ENCODE peak calls at places on chromosome 2, in nine cellular contexts. One of them, this sample, is unnamed.
A peak's percentile ranks its signal among the peaks of the same experiment; 100 is the strongest.

GRCh38 chr2:28377984-28378678 is 14.5 kb upstream of the FOSL2 start:
- DNase-seq in stimulated activated CD8-positive, alpha-beta memory T cell treated with anti-CD3 and anti-CD28 coated beads, Interleukin-12 subunit alpha, Interleukin-12 subunit beta, amount 100 ng/mL, for 1 hour: no peak
- DNase-seq in AG08395: no peak
- DNase-seq in nucleus accumbens: no peak
- DNase-seq in transverse colon: peak; percentile 88
- DNase-seq in stromal cell of bone marrow: no peak
- DNase-seq in neural crest cell: no peak
- DNase-seq in omental fat pad: no peak
- DNase-seq in NCI-H748 treated with DMSO at 0.1 percent for 48 hours: no peak
- DNase-seq in this sample: no peak

GRCh38 chr2:35548171-35548570 is 807.4 kb upstream of the CRIM1 start:
- DNase-seq in AG08395: no peak
- DNase-seq in nucleus accumbens: no peak
- DNase-seq in NCI-H748 treated with DMSO at 0.1 percent for 48 hours: no peak
- DNase-seq in neural crest cell: no peak
- DNase-seq in omental fat pad: no peak
- DNase-seq in stimulated activated CD8-positive, alpha-beta memory T cell treated with anti-CD3 and anti-CD28 coated beads, Interleukin-12 subunit alpha, Interleukin-12 subunit beta, amount 100 ng/mL, for 1 hour: no peak
- DNase-seq in stromal cell of bone marrow: peak; percentile 6
- DNase-seq in transverse colon: no peak
- DNase-seq in this sample: no peak

GRCh38 chr2:36376319-36376765 is 20.8 kb downstream of the CRIM1 start:
- DNase-seq in transverse colon: peak; percentile 86
- DNase-seq in stromal cell of bone marrow: no peak
- DNase-seq in AG08395: no peak
- DNase-seq in stimulated activated CD8-positive, alpha-beta memory T cell treated with anti-CD3 and anti-CD28 coated beads, Interleukin-12 subunit alpha, Interleukin-12 subunit beta, amount 100 ng/mL, for 1 hour: no peak
- DNase-seq in neural crest cell: no peak
- DNase-seq in omental fat pad: peak; percentile 74
- DNase-seq in NCI-H748 treated with DMSO at 0.1 percent for 48 hours: no peak
- DNase-seq in nucleus accumbens: peak; percentile 36
- DNase-seq in this sample: no peak

GRCh38 chr2:42138163-42139016 is 30.8 kb upstream of the EML4 start:
- DNase-seq in transverse colon: no peak
- DNase-seq in AG08395: peak; percentile 72
- DNase-seq in nucleus accumbens: peak; percentile 24
- DNase-seq in stimulated activated CD8-positive, alpha-beta memory T cell treated with anti-CD3 and anti-CD28 coated beads, Interleukin-12 subunit alpha, Interleukin-12 subunit beta, amount 100 ng/mL, for 1 hour: no peak
- DNase-seq in neural crest cell: no peak
- DNase-seq in omental fat pad: no peak
- DNase-seq in NCI-H748 treated with DMSO at 0.1 percent for 48 hours: no peak
- DNase-seq in stromal cell of bone marrow: peak; percentile 88
- DNase-seq in this sample: no peak

GRCh38 chr2:229344151-229344551 is 73.1 kb upstream of the PID1 start:
- DNase-seq in omental fat pad: no peak
- DNase-seq in stromal cell of bone marrow: peak; percentile 45
- DNase-seq in transverse colon: no peak
- DNase-seq in AG08395: peak; percentile 80
- DNase-seq in stimulated activated CD8-positive, alpha-beta memory T cell treated with anti-CD3 and anti-CD28 coated beads, Interleukin-12 subunit alpha, Interleukin-12 subunit beta, amount 100 ng/mL, for 1 hour: no peak
- DNase-seq in neural crest cell: no peak
- DNase-seq in nucleus accumbens: peak; percentile 6
- DNase-seq in NCI-H748 treated with DMSO at 0.1 percent for 48 hours: no peak
- DNase-seq in this sample: no peak

GRCh38 chr2:234764378-234764777 is 187.4 kb upstream of the SH3BP4 start:
- DNase-seq in AG08395: no peak
- DNase-seq in stromal cell of bone marrow: no peak
- DNase-seq in neural crest cell: no peak
- DNase-seq in transverse colon: no peak
- DNase-seq in NCI-H748 treated with DMSO at 0.1 percent for 48 hours: no peak
- DNase-seq in nucleus accumbens: no peak
- DNase-seq in omental fat pad: no peak
- DNase-seq in stimulated activated CD8-positive, alpha-beta memory T cell treated with anti-CD3 and anti-CD28 coated beads, Interleukin-12 subunit alpha, Interleukin-12 subunit beta, amount 100 ng/mL, for 1 hour: no peak
- DNase-seq in this sample: no peak

GRCh38 chr2:51490576-51491234 is 458.8 kb upstream of the NRXN1 start:
- DNase-seq in nucleus accumbens: no peak
- DNase-seq in omental fat pad: no peak
- DNase-seq in neural crest cell: no peak
- DNase-seq in AG08395: no peak
- DNase-seq in transverse colon: no peak
- DNase-seq in NCI-H748 treated with DMSO at 0.1 percent for 48 hours: no peak
- DNase-seq in stimulated activated CD8-positive, alpha-beta memory T cell treated with anti-CD3 and anti-CD28 coated beads, Interleukin-12 subunit alpha, Interleukin-12 subunit beta, amount 100 ng/mL, for 1 hour: no peak
- DNase-seq in stromal cell of bone marrow: no peak
- DNase-seq in this sample: no peak

GRCh38 chr2:34910018-34910417 is 1310.9 kb upstream of the FAM98A start:
- DNase-seq in stromal cell of bone marrow: no peak
- DNase-seq in nucleus accumbens: no peak
- DNase-seq in omental fat pad: no peak
- DNase-seq in NCI-H748 treated with DMSO at 0.1 percent for 48 hours: no peak
- DNase-seq in stimulated activated CD8-positive, alpha-beta memory T cell treated with anti-CD3 and anti-CD28 coated beads, Interleukin-12 subunit alpha, Interleukin-12 subunit beta, amount 100 ng/mL, for 1 hour: no peak
- DNase-seq in AG08395: no peak
- DNase-seq in transverse colon: no peak
- DNase-seq in neural crest cell: no peak
- DNase-seq in this sample: no peak

GRCh38 chr2:25920786-25921390 is 42.6 kb upstream of the ASXL2 start:
- DNase-seq in AG08395: no peak
- DNase-seq in nucleus accumbens: no peak
- DNase-seq in omental fat pad: no peak
- DNase-seq in neural crest cell: no peak
- DNase-seq in NCI-H748 treated with DMSO at 0.1 percent for 48 hours: no peak
- DNase-seq in stromal cell of bone marrow: no peak
- DNase-seq in transverse colon: no peak
- DNase-seq in stimulated activated CD8-positive, alpha-beta memory T cell treated with anti-CD3 and anti-CD28 coated beads, Interleukin-12 subunit alpha, Interleukin-12 subunit beta, amount 100 ng/mL, for 1 hour: no peak
- DNase-seq in this sample: no peak

GRCh38 chr2:206229642-206230041 is 44.8 kb upstream of the ZDBF2 start:
- DNase-seq in AG08395: no peak
- DNase-seq in transverse colon: no peak
- DNase-seq in neural crest cell: no peak
- DNase-seq in stromal cell of bone marrow: no peak
- DNase-seq in omental fat pad: no peak
- DNase-seq in NCI-H748 treated with DMSO at 0.1 percent for 48 hours: no peak
- DNase-seq in nucleus accumbens: no peak
- DNase-seq in stimulated activated CD8-positive, alpha-beta memory T cell treated with anti-CD3 and anti-CD28 coated beads, Interleukin-12 subunit alpha, Interleukin-12 subunit beta, amount 100 ng/mL, for 1 hour: no peak
- DNase-seq in this sample: no peak

GRCh38 chr2:240966906-240967680 is 31.3 kb upstream of the SNED1 start:
- DNase-seq in NCI-H748 treated with DMSO at 0.1 percent for 48 hours: no peak
- DNase-seq in nucleus accumbens: no peak
- DNase-seq in stimulated activated CD8-positive, alpha-beta memory T cell treated with anti-CD3 and anti-CD28 coated beads, Interleukin-12 subunit alpha, Interleukin-12 subunit beta, amount 100 ng/mL, for 1 hour: no peak
- DNase-seq in neural crest cell: no peak
- DNase-seq in AG08395: no peak
- DNase-seq in stromal cell of bone marrow: no peak
- DNase-seq in omental fat pad: no peak
- DNase-seq in transverse colon: peak; percentile 21
- DNase-seq in this sample: no peak

GRCh38 chr2:212465456-212465855 is 73.1 kb downstream of the ERBB4 start:
- DNase-seq in stromal cell of bone marrow: no peak
- DNase-seq in stimulated activated CD8-positive, alpha-beta memory T cell treated with anti-CD3 and anti-CD28 coated beads, Interleukin-12 subunit alpha, Interleukin-12 subunit beta, amount 100 ng/mL, for 1 hour: no peak
- DNase-seq in omental fat pad: no peak
- DNase-seq in transverse colon: no peak
- DNase-seq in nucleus accumbens: no peak
- DNase-seq in NCI-H748 treated with DMSO at 0.1 percent for 48 hours: no peak
- DNase-seq in AG08395: no peak
- DNase-seq in neural crest cell: no peak
- DNase-seq in this sample: no peak

GRCh38 chr2:73283545-73284295 is 558 bp downstream of the FBXO41 start:
- DNase-seq in omental fat pad: no peak
- DNase-seq in NCI-H748 treated with DMSO at 0.1 percent for 48 hours: no peak
- DNase-seq in stromal cell of bone marrow: no peak
- DNase-seq in stimulated activated CD8-positive, alpha-beta memory T cell treated with anti-CD3 and anti-CD28 coated beads, Interleukin-12 subunit alpha, Interleukin-12 subunit beta, amount 100 ng/mL, for 1 hour: no peak
- DNase-seq in transverse colon: no peak
- DNase-seq in neural crest cell: no peak
- DNase-seq in AG08395: no peak
- DNase-seq in nucleus accumbens: no peak
- DNase-seq in this sample: no peak

GRCh38 chr2:223523541-223523940 is 78.6 kb downstream of the SCG2 start:
- DNase-seq in NCI-H748 treated with DMSO at 0.1 percent for 48 hours: no peak
- DNase-seq in transverse colon: no peak
- DNase-seq in stromal cell of bone marrow: peak; percentile 67
- DNase-seq in nucleus accumbens: no peak
- DNase-seq in neural crest cell: no peak
- DNase-seq in stimulated activated CD8-positive, alpha-beta memory T cell treated with anti-CD3 and anti-CD28 coated beads, Interleukin-12 subunit alpha, Interleukin-12 subunit beta, amount 100 ng/mL, for 1 hour: no peak
- DNase-seq in omental fat pad: no peak
- DNase-seq in AG08395: no peak
- DNase-seq in this sample: no peak

GRCh38 chr2:20593072-20594034 is 57.5 kb downstream of the HS1BP3 start:
- DNase-seq in stromal cell of bone marrow: peak; percentile 74
- DNase-seq in stimulated activated CD8-positive, alpha-beta memory T cell treated with anti-CD3 and anti-CD28 coated beads, Interleukin-12 subunit alpha, Interleukin-12 subunit beta, amount 100 ng/mL, for 1 hour: no peak
- DNase-seq in nucleus accumbens: no peak
- DNase-seq in NCI-H748 treated with DMSO at 0.1 percent for 48 hours: no peak
- DNase-seq in omental fat pad: peak; percentile 58
- DNase-seq in transverse colon: peak; percentile 30
- DNase-seq in AG08395: no peak
- DNase-seq in neural crest cell: peak; percentile 49
- DNase-seq in this sample: no peak

GRCh38 chr2:28716265-28716865 is 35.3 kb upstream of the PPP1CB start:
- DNase-seq in stimulated activated CD8-positive, alpha-beta memory T cell treated with anti-CD3 and anti-CD28 coated beads, Interleukin-12 subunit alpha, Interleukin-12 subunit beta, amount 100 ng/mL, for 1 hour: no peak
- DNase-seq in nucleus accumbens: no peak
- DNase-seq in AG08395: peak; percentile 89
- DNase-seq in omental fat pad: no peak
- DNase-seq in NCI-H748 treated with DMSO at 0.1 percent for 48 hours: no peak
- DNase-seq in stromal cell of bone marrow: peak; percentile 94
- DNase-seq in transverse colon: peak; percentile 54
- DNase-seq in neural crest cell: no peak
- DNase-seq in this sample: no peak

GRCh38 chr2:208101716-208102631 is 22.4 kb downstream of the CRYGD start:
- DNase-seq in stimulated activated CD8-positive, alpha-beta memory T cell treated with anti-CD3 and anti-CD28 coated beads, Interleukin-12 subunit alpha, Interleukin-12 subunit beta, amount 100 ng/mL, for 1 hour: no peak
- DNase-seq in omental fat pad: no peak
- DNase-seq in neural crest cell: no peak
- DNase-seq in nucleus accumbens: no peak
- DNase-seq in NCI-H748 treated with DMSO at 0.1 percent for 48 hours: peak; percentile 57
- DNase-seq in transverse colon: no peak
- DNase-seq in AG08395: peak; percentile 26
- DNase-seq in stromal cell of bone marrow: peak; percentile 13
- DNase-seq in this sample: no peak

GRCh38 chr2:211957799-211958198 is 580.8 kb downstream of the ERBB4 start:
- DNase-seq in omental fat pad: no peak
- DNase-seq in AG08395: no peak
- DNase-seq in transverse colon: no peak
- DNase-seq in neural crest cell: no peak
- DNase-seq in nucleus accumbens: no peak
- DNase-seq in stimulated activated CD8-positive, alpha-beta memory T cell treated with anti-CD3 and anti-CD28 coated beads, Interleukin-12 subunit alpha, Interleukin-12 subunit beta, amount 100 ng/mL, for 1 hour: no peak
- DNase-seq in stromal cell of bone marrow: no peak
- DNase-seq in NCI-H748 treated with DMSO at 0.1 percent for 48 hours: no peak
- DNase-seq in this sample: no peak

GRCh38 chr2:96325884-96326255 is 753 bp downstream of the ITPRIPL1 start:
- DNase-seq in nucleus accumbens: no peak
- DNase-seq in AG08395: no peak
- DNase-seq in neural crest cell: no peak
- DNase-seq in stimulated activated CD8-positive, alpha-beta memory T cell treated with anti-CD3 and anti-CD28 coated beads, Interleukin-12 subunit alpha, Interleukin-12 subunit beta, amount 100 ng/mL, for 1 hour: no peak
- DNase-seq in omental fat pad: no peak
- DNase-seq in stromal cell of bone marrow: no peak
- DNase-seq in transverse colon: peak; percentile 43
- DNase-seq in NCI-H748 treated with DMSO at 0.1 percent for 48 hours: no peak
- DNase-seq in this sample: no peak

GRCh38 chr2:34719195-34719594 is 1120.1 kb upstream of the FAM98A start:
- DNase-seq in omental fat pad: no peak
- DNase-seq in transverse colon: no peak
- DNase-seq in neural crest cell: no peak
- DNase-seq in nucleus accumbens: no peak
- DNase-seq in stromal cell of bone marrow: no peak
- DNase-seq in stimulated activated CD8-positive, alpha-beta memory T cell treated with anti-CD3 and anti-CD28 coated beads, Interleukin-12 subunit alpha, Interleukin-12 subunit beta, amount 100 ng/mL, for 1 hour: no peak
- DNase-seq in NCI-H748 treated with DMSO at 0.1 percent for 48 hours: no peak
- DNase-seq in AG08395: no peak
- DNase-seq in this sample: no peak

GRCh38 chr2:43448011-43448821 is 147.6 kb downstream of the THADA start:
- DNase-seq in neural crest cell: no peak
- DNase-seq in AG08395: no peak
- DNase-seq in stromal cell of bone marrow: no peak
- DNase-seq in stimulated activated CD8-positive, alpha-beta memory T cell treated with anti-CD3 and anti-CD28 coated beads, Interleukin-12 subunit alpha, Interleukin-12 subunit beta, amount 100 ng/mL, for 1 hour: no peak
- DNase-seq in nucleus accumbens: no peak
- DNase-seq in transverse colon: no peak
- DNase-seq in omental fat pad: no peak
- DNase-seq in NCI-H748 treated with DMSO at 0.1 percent for 48 hours: no peak
- DNase-seq in this sample: no peak